ENCODE peak calls at places on chromosomes 6 and 20, in four cellular contexts. I, Z, W and J are unnamed samples.

GRCh38 chr6:4776967-4777925 is 1.0 kb downstream of the CDYL start:
- DNase-seq in W (no peak), I (peak; percentile 2), Z (peak; percentile 77), J (no peak)

GRCh38 chr6:1770435-1770843 is 160.7 kb downstream of the FOXC1 start:
- DNase-seq in W (no peak), Z (peak; percentile 33), I (no peak), J (no peak)

GRCh38 chr6:139473731-139474130 is 99.3 kb upstream of the CITED2 start:
- DNase-seq in I (no peak), W (no peak), Z (peak; percentile 17), J (no peak)

GRCh38 chr6:129719692-129720091 is 9.7 kb upstream of the ARHGAP18 start:
- DNase-seq in I (no peak), Z (peak; percentile 24), W (no peak), J (no peak)

GRCh38 chr20:64133951-64134407 is 26.6 kb upstream of the NPBWR2 start:
- DNase-seq in W (no peak), I (no peak), Z (no peak), J (no peak)

GRCh38 chr6:101544286-101544685 is 150.8 kb downstream of the GRIK2 start:
- DNase-seq in I (no peak), W (no peak), Z (peak; percentile 53), J (no peak)

GRCh38 chr6:37170273-37171140 is 555 bp downstream of the PIM1 start:
- DNase-seq in Z (peak; percentile 75), W (peak; percentile 47), I (peak; percentile 30), J (peak; percentile 44)

GRCh38 chr6:148465654-148466053 is 123.0 kb downstream of the SASH1 start:
- DNase-seq in Z (no peak), W (no peak), I (no peak), J (no peak)

GRCh38 chr20:42873259-42873658 is 316.4 kb downstream of the PTPRT start:
- DNase-seq in W (no peak), Z (no peak), I (no peak), J (no peak)

GRCh38 chr6:108592371-108593337 is 31.9 kb downstream of the FOXO3 start:
- DNase-seq in I (peak; percentile 45), Z (peak; percentile 92), W (peak; percentile 71), J (no peak)

GRCh38 chr6:133055527-133055966 is 185.6 kb upstream of the EYA4 start:
- DNase-seq in I (no peak), Z (no peak), W (no peak), J (no peak)

GRCh38 chr20:62707281-62707941 is 1.2 kb upstream of the NTSR1 start:
- DNase-seq in W (no peak), I (no peak), Z (no peak), J (no peak)

GRCh38 chr6:109292420-109292819 is 89.8 kb downstream of the CD164 start:
- DNase-seq in I (no peak), W (no peak), Z (no peak), J (no peak)

GRCh38 chr6:76671751-76672150 is 599.3 kb upstream of the IMPG1 start:
- DNase-seq in W (no peak), I (no peak), Z (no peak), J (no peak)

GRCh38 chr20:313948-314347 is 11.4 kb upstream of the SOX12 start:
- DNase-seq in I (no peak), W (no peak), Z (peak; percentile 89), J (no peak)

GRCh38 chr20:38180781-38181180 is 15.7 kb upstream of the TGM2 start:
- DNase-seq in Z (peak; percentile 46), W (no peak), I (no peak), J (no peak)

GRCh38 chr6:42938987-42939809 is 9.9 kb downstream of the CNPY3 start:
- DNase-seq in I (no peak), W (no peak), Z (no peak), J (no peak)

GRCh38 chr20:58141971-58142842 is 86.2 kb downstream of the ANKRD60 start:
- DNase-seq in Z (no peak), I (no peak), W (peak; percentile 11), J (no peak)

GRCh38 chr6:43286995-43287716 is 10.9 kb upstream of the SLC22A7 start:
- DNase-seq in I (no peak), Z (peak; percentile 27), W (no peak), J (no peak)

GRCh38 chr6:108260126-108260808 is 573 bp downstream of the SNX3 start:
- DNase-seq in I (peak; percentile 4), Z (peak; percentile 68), W (peak; percentile 26), J (no peak)

GRCh38 chr6:9140861-9141534 is 705.7 kb upstream of the SLC35B3 start:
- DNase-seq in W (no peak), I (no peak), Z (peak; percentile 64), J (no peak)

GRCh38 chr20:58361549-58361948 is 27.5 kb upstream of the VAPB start:
- DNase-seq in W (no peak), I (no peak), Z (peak; percentile 58), J (peak; percentile 16)

GRCh38 chr6:170082531-170083187 is 208.2 kb downstream of the DLL1 start:
- DNase-seq in W (no peak), I (no peak), Z (no peak), J (peak; percentile 2)

GRCh38 chr6:121688974-121689373 is 253.5 kb downstream of the GJA1 start:
- DNase-seq in Z (no peak), I (no peak), W (no peak), J (no peak)

GRCh38 chr6:121851056-121851455 is 415.6 kb downstream of the GJA1 start:
- DNase-seq in W (no peak), I (no peak), Z (peak; percentile 35), J (no peak)

GRCh38 chr20:61902213-61902869 is 163.3 kb downstream of the TAF4 start:
- DNase-seq in Z (no peak), W (no peak), I (no peak), J (no peak)

DNA sequence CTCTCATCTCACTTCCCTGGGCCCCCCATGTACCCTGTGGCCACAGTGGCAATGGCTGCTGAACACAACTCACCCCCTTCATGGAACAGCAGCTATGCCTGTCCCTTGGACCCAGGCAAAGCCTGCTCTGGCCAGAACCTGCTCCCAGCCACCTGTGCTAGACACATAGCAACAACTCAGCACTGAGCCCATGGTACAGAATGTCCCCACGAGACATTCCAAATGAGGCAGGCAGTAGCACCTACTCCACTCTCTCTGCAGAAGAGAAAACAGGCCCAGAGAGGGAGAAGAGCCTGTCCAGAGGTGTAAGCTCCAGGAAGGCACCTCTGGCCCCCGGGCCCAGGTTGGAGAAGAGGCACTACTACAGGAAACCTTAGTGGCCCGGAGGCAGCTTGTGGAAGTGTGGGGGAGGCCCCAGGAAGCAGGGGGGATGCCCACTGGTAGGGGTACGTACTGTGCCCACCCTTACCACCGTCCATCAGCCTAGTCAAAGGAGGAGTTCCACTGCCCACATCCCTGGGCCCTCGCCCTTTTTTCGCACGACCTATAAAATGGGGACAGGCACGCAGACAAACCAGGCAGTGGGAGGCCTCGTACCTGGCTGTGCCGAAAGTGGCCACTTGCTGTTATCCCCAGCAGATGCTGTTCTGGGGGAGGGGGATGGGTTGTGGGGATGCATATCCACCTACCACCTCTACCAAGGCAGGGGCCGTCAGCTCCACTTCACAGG is 97.2 kb downstream of the ASXL1 start:
- DNase-seq in W (no peak), Z (no peak), I (no peak), J (no peak)
- H3K36me3 ChIP-seq in W (peaks cover 9% of the 10 kb centered on the region), Z (no peaks in the 10 kb centered on the region), I (peaks cover 10% of the 10 kb centered on the region), J (no peaks in the 10 kb centered on the region)

GRCh38 chr6:119524410-119524809 is 174.8 kb upstream of the MAN1A1 start:
- DNase-seq in I (no peak), W (no peak), Z (no peak), J (no peak)
- H3K36me3 ChIP-seq in I (no peaks in the 10 kb centered on the region), W (no peaks in the 10 kb centered on the region), Z (no peaks in the 10 kb centered on the region), J (no peaks in the 10 kb centered on the region)

GRCh38 chr20:45042978-45043377 is 57.9 kb downstream of the KCNS1 start:
- DNase-seq in I (no peak), Z (no peak), W (no peak), J (no peak)

GRCh38 chr20:45041464-45042337 is 59.2 kb downstream of the KCNS1 start:
- DNase-seq in Z (peak; percentile 82), I (no peak), W (no peak), J (no peak)

GRCh38 chr20:45044084-45044573 is 56.8 kb downstream of the KCNS1 start:
- DNase-seq in I (peak; percentile 10), Z (peak; percentile 90), W (no peak), J (no peak)

GRCh38 chr20:45047581-45048119 is 53.3 kb downstream of the KCNS1 start:
- DNase-seq in W (no peak), I (no peak), Z (peak; percentile 25), J (no peak)

DNA sequence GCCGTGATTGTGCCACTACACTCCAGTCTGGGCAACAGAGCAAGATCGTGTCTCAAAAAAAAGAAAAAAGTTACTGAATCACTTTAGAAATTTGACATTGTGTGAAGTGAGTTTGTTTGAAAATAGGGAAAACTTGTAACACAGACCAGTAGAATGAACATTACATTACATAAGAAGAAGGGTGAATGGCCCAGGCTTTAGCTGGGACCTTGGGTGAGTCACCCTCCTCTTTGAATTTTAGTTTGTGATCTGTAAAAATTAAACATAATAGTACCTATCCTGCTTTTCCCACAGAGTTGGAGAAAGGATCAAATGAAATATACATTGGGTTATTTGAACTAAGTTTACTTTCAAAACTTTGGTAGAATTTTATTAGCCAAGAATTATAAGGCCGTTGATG is 56.3 kb downstream of the KCNS1 start:
- DNase-seq in Z (peak; percentile 58), I (no peak), W (no peak), J (no peak)
- H3K36me3 ChIP-seq in Z (peaks cover 3% of the 10 kb centered on the region), I (peaks cover 7% of the 10 kb centered on the region), W (no peaks in the 10 kb centered on the region), J (no peaks in the 10 kb centered on the region)

DNA sequence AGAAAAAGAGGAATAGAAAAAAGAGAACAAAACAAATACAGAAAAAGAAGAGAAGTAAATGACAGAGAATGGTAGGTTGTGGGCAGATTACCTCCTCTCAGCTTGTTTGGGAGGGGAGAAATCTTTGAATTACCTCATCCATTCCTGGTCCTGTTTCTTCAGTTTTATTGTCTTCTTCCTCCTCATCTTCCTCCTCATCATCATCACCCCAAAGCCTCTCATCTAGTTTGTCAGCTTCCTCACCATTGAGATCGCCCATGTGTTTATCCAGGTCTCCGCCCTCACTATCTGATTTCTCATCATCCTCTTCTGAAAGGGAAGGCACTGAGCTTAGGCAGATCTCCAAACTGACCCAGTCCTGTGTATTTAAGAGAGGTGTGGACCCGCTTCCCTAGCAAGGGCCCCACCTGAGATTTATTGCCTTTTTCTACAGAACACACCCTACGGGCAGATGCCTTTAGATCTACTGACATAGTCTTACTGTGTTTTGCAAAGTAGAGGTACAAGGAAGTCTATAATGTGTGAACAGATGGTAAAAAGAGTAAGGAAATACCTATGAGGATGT is 24.2 kb upstream of the LYRM2 start:
- DNase-seq in Z (no peak), W (no peak), I (no peak), J (no peak)
- H3K36me3 ChIP-seq in Z (peaks cover 36% of the 10 kb centered on the region), W (no peaks in the 10 kb centered on the region), I (peaks cover 40% of the 10 kb centered on the region), J (no peaks in the 10 kb centered on the region)

GRCh38 chr6:68597642-68598041 is 37.4 kb upstream of the ADGRB3 start:
- DNase-seq in I (no peak), W (no peak), Z (no peak), J (no peak)

DNA sequence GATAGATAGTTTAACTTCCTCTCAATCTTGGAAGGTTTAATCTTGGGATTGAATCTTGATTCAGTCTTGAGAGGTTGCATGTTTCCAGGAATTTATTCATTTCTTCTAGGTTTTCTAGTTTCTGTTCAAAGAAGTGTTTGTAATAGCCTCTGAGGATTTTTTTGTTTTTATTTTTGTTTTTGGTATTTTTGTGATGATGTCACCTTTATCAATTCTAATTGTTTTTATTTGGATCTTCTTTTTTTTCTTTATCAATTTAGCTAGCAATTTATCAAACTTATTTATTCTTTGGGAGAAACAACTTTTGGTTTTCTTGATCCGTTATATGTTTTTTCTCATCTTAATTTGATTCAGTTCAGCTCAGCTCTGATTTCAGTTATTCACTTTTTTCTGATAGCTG is 41.5 kb upstream of the ADGRB3 start:
- DNase-seq in W (no peak), Z (no peak), I (no peak), J (no peak)
- H3K36me3 ChIP-seq in W (no peaks in the 10 kb centered on the region), Z (no peaks in the 10 kb centered on the region), I (no peaks in the 10 kb centered on the region), J (no peaks in the 10 kb centered on the region)